ENCODE peak calls at places on chromosomes 16 and 17, in six cellular contexts. J, H, Q, M, C and D are unnamed samples.

GRCh38 chr17:80501739-80502577 is 25.6 kb upstream of the NPTX1 start:
- DNase-seq in J (no peak), H (no peak), Q (no peak), M (no peak), C (no peak), D (no peak)

GRCh38 chr16:79008869-79009179 is 591.7 kb downstream of the MAF start:
- DNase-seq in J (no peak), H (no peak), Q (no peak), M (no peak), C (no peak), D (no peak)

GRCh38 chr17:79997004-79997673 is 38.5 kb downstream of the TBC1D16 start:
- DNase-seq in J (peak; percentile 83), H (no peak), Q (peak; percentile 55), M (no peak), C (no peak), D (no peak)

GRCh38 chr17:10018461-10018891 is 113.4 kb upstream of the RCVRN start:
- DNase-seq in J (no peak), H (no peak), Q (no peak), M (no peak), C (no peak), D (no peak)

GRCh38 chr16:49183911-49184310 is 97.7 kb downstream of the CBLN1 start:
- DNase-seq in J (peak; percentile 58), H (peak; percentile 75), Q (no peak), M (no peak), C (no peak), D (no peak)

GRCh38 chr17:43780135-43780534 is at the start of gene CFAP97D1:
- DNase-seq in J (no peak), H (no peak), Q (no peak), M (no peak), C (no peak), D (no peak)

GRCh38 chr16:30948956-30949654 is at the start of gene ORAI3:
- DNase-seq in J (peak; percentile 89), H (peak; percentile 83), Q (peak; percentile 44), M (peak; percentile 87), C (peak; percentile 84), D (no peak)

GRCh38 chr16:65038125-65038524 is 83.7 kb downstream of the CDH11 start:
- DNase-seq in J (no peak), H (no peak), Q (no peak), M (no peak), C (no peak), D (no peak)

GRCh38 chr16:2152695-2153506 is 2.7 kb upstream of the TRAF7 start:
- DNase-seq in J (peak; percentile 79), H (peak; percentile 58), Q (no peak), M (no peak), C (no peak), D (no peak)

GRCh38 chr17:65072577-65073178 is 16.1 kb upstream of the GNA13 start:
- DNase-seq in J (peak; percentile 86), H (peak; percentile 84), Q (no peak), M (no peak), C (no peak), D (no peak)

GRCh38 chr16:72789465-72789864 is 258.5 kb downstream of the ZFHX3 start:
- DNase-seq in J (no peak), H (no peak), Q (no peak), M (no peak), C (no peak), D (no peak)

GRCh38 chr16:19118938-19119431 is 5.2 kb downstream of the ITPRIPL2 start:
- DNase-seq in J (peak; percentile 55), H (no peak), Q (no peak), M (peak; percentile 54), C (no peak), D (no peak)

GRCh38 chr17:32927724-32928526 is at the start of gene TMEM98:
- DNase-seq in J (peak; percentile 59), H (peak; percentile 52), Q (no peak), M (peak; percentile 24), C (peak; percentile 20), D (no peak)

GRCh38 chr16:74844041-74844826 is 69.6 kb upstream of the FA2H start:
- DNase-seq in J (no peak), H (no peak), Q (no peak), M (no peak), C (no peak), D (no peak)

DNA sequence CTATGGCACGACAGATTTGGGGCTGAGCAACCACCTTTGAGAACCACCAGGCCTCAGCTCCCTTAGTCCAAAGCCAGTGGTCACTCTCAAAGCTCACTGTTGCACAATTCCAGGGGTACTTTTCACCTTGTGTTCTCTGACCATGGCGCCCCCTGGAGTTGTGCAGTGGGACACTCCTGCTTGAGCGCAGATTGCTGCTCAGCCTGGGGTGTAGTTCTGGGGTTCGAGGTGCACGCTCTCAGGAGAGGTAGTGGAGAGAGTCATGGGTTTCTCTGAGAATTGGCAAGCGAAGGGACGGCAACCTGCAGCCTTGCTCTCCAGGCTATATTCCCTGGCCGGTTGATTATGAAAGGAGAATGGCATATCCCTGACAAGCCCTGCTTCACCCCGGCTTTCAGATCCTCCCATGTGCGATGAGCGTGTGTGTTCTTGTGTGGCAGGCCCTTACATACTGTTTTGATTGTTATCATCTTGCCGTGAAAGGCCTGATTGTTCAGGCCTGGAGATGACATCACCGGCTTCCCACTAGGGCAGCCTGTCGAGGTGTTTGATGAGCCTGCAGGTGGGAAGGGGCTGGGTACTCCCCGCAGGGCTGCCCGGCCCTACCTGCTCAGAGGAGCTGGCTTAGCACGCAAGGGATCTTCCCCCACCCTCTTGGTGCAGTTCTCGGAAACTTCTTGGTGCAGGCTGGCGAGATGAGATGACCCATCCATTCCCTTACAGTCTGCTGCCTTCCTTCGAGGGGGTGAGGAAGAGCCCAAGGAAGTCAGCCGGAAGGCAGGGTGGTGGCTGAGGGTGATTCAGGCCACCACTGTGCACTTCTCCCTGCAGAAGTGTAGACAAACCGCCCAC is 431.2 kb downstream of the SLC39A11 start:
- DNase-seq in J (no peak), H (no peak), Q (no peak), M (no peak), C (no peak), D (no peak)
- TF ChIP-seq CTCF in J (no peak), H (no peak), Q (no peak), M (no peak), C (no peak), D (no peak)

GRCh38 chr17:82113422-82113821 is 15.4 kb upstream of the FASN start:
- DNase-seq in J (no peak), H (no peak), Q (no peak), M (no peak), C (no peak), D (no peak)

GRCh38 chr17:82114872-82115271 is 16.8 kb upstream of the FASN start:
- DNase-seq in J (no peak), H (no peak), Q (no peak), M (no peak), C (no peak), D (no peak)

GRCh38 chr17:82112866-82113390 is 14.9 kb upstream of the FASN start:
- DNase-seq in J (no peak), H (no peak), Q (no peak), M (no peak), C (no peak), D (no peak)

GRCh38 chr17:82113941-82114340 is 15.9 kb upstream of the FASN start:
- DNase-seq in J (no peak), H (no peak), Q (no peak), M (no peak), C (no peak), D (no peak)

DNA sequence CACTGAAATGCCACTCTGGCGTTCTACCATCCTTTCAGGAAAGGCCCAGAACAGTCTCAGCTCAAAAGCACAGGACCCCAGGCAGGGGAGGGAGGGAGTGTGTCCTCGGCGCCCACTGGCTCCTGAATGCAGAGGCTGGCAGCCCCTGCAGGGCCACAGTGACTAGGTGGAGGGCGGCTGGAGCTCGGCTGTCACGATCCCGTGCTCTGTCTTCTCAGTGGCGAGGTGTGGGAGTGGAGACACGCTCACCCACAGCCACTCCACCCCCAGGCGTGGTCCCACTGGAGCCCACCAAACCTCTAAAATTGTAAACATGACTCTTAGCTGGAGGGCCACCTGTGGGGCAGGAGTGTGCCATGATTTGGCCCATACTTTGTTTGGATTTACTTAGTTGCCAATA is 16.4 kb upstream of the FASN start:
- DNase-seq in J (no peak), H (no peak), Q (no peak), M (no peak), C (no peak), D (no peak)
- TF ChIP-seq CTCF in J (no peak), H (no peak), Q (no peak), M (no peak), C (no peak), D (no peak)

GRCh38 chr17:27492470-27492869 is 36.2 kb downstream of the KSR1 start:
- DNase-seq in J (no peak), H (no peak), Q (no peak), M (no peak), C (no peak), D (no peak)

GRCh38 chr17:27495460-27495859 is 39.2 kb downstream of the KSR1 start:
- DNase-seq in J (no peak), H (no peak), Q (no peak), M (no peak), C (no peak), D (no peak)

GRCh38 chr17:27496005-27496404 is 39.8 kb downstream of the KSR1 start:
- DNase-seq in J (no peak), H (no peak), Q (no peak), M (no peak), C (no peak), D (no peak)

GRCh38 chr17:27493088-27493487 is 36.8 kb downstream of the KSR1 start:
- DNase-seq in J (no peak), H (no peak), Q (no peak), M (no peak), C (no peak), D (no peak)

DNA sequence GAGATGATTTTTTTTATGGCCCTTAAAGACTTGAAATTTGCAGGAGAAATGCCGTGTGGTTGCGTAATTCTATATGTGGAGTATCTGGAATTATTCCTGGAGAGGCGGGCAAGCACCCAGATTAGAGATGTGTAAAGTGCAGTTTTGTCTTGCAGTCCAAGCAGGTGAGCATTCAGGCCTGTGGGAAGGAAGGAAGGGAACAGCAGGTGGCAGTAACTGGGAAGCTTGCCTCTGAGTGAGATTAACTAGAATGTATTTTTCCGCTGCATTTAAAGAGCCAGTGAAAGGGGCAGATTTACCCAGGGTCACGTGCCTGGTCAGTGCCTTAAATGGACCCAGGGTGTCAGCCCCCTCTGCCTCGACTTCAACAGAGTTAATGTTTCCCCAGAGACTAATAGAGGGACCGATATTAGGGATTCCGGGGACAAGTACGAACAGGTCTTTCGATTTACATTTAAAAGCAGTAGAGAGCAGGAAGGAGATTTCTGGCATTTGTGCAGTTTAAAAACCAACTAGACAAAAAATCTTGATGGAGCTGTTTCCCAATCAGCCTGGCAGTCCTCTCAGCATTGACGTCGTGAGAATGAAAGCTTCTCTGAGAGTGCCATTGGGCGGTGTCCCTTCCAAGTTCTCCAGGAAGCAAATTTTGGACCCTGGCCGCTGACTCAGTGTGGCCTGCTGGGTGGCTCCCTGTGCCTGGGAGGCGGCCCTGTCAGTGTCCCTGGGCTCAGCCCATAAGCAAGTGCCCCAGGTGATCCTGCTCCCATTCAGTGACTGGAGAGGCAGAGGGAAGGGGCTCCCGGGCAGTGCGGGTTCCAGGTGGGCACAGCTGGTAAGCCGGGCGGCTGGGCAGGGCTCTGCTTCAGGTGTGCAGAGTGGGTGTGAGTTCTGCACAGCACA is 38.2 kb downstream of the KSR1 start:
- DNase-seq in J (peak; percentile 94), H (peak; percentile 93), Q (no peak), M (peak; percentile 47), C (peak; percentile 67), D (peak; percentile 45)
- TF ChIP-seq CTCF in J (no peak), H (peak; percentile 37), Q (no peak), M (no peak), C (peak; percentile 53), D (peak; percentile 42)

GRCh38 chr17:75639771-75640555 is 6.7 kb downstream of the SMIM5 start:
- DNase-seq in J (no peak), H (peak; percentile 82), Q (no peak), M (no peak), C (no peak), D (no peak)
- TF ChIP-seq CTCF in J (no peak), H (peak; percentile 30), Q (no peak), M (no peak), C (no peak), D (no peak)

GRCh38 chr16:35102780-35103403 is 1643.5 kb downstream of the TP53TG3F start:
- DNase-seq in J (no peak), H (no peak), Q (no peak), M (no peak), C (no peak), D (no peak)
- TF ChIP-seq CTCF in J (no peak), H (no peak), Q (no peak), M (peak; percentile 7), C (peak; percentile 59), D (no peak)